ENCODE peak calls at places on chromosomes 6 and 20, in four cellular contexts. One of them, this sample, is unnamed.
A peak's percentile ranks its signal among the peaks of the same experiment; 100 is the strongest.

GRCh38 chr20:45304464-45304999 is 2.1 kb upstream of the RBPJL start:
- DNase-seq in activated CD4-positive, alpha-beta T cell treated with anti-CD3 and anti-CD28 coated beads, Interleukin-2, amount 50 U/mL, for 4 hours: no peak
- DNase-seq in kidney epithelial cell: no peak
- DNase-seq in heart right ventricle: no peak
- DNase-seq in this sample: no peak

GRCh38 chr20:20214757-20215275 is 153.1 kb upstream of the INSM1 start:
- DNase-seq in activated CD4-positive, alpha-beta T cell treated with anti-CD3 and anti-CD28 coated beads, Interleukin-2, amount 50 U/mL, for 4 hours: no peak
- DNase-seq in kidney epithelial cell: no peak
- DNase-seq in heart right ventricle: no peak
- DNase-seq in this sample: no peak

GRCh38 chr20:51174536-51174935 is 151.6 kb upstream of the KCNG1 start:
- DNase-seq in activated CD4-positive, alpha-beta T cell treated with anti-CD3 and anti-CD28 coated beads, Interleukin-2, amount 50 U/mL, for 4 hours: no peak
- DNase-seq in kidney epithelial cell: no peak
- DNase-seq in heart right ventricle: no peak
- DNase-seq in this sample: peak; percentile 20

GRCh38 chr20:38751360-38751976 is 3.2 kb downstream of the ACTR5 start:
- DNase-seq in activated CD4-positive, alpha-beta T cell treated with anti-CD3 and anti-CD28 coated beads, Interleukin-2, amount 50 U/mL, for 4 hours: no peak
- DNase-seq in kidney epithelial cell: no peak
- DNase-seq in heart right ventricle: no peak
- DNase-seq in this sample: peak; percentile 48

GRCh38 chr6:48563426-48563825 is 452.4 kb upstream of the PTCHD4 start:
- DNase-seq in activated CD4-positive, alpha-beta T cell treated with anti-CD3 and anti-CD28 coated beads, Interleukin-2, amount 50 U/mL, for 4 hours: no peak
- DNase-seq in kidney epithelial cell: no peak
- DNase-seq in heart right ventricle: no peak
- DNase-seq in this sample: no peak

GRCh38 chr20:7106910-7107309 is 339.4 kb downstream of the BMP2 start:
- DNase-seq in activated CD4-positive, alpha-beta T cell treated with anti-CD3 and anti-CD28 coated beads, Interleukin-2, amount 50 U/mL, for 4 hours: no peak
- DNase-seq in kidney epithelial cell: no peak
- DNase-seq in heart right ventricle: no peak
- DNase-seq in this sample: no peak

GRCh38 chr6:138410972-138411667 is 7.1 kb downstream of the HEBP2 start:
- DNase-seq in activated CD4-positive, alpha-beta T cell treated with anti-CD3 and anti-CD28 coated beads, Interleukin-2, amount 50 U/mL, for 4 hours: no peak
- DNase-seq in kidney epithelial cell: peak; percentile 56
- DNase-seq in heart right ventricle: no peak
- DNase-seq in this sample: no peak

GRCh38 chr6:113457751-113458150 is 399.4 kb upstream of the MARCKS start:
- DNase-seq in activated CD4-positive, alpha-beta T cell treated with anti-CD3 and anti-CD28 coated beads, Interleukin-2, amount 50 U/mL, for 4 hours: no peak
- DNase-seq in kidney epithelial cell: no peak
- DNase-seq in heart right ventricle: no peak
- DNase-seq in this sample: no peak

GRCh38 chr6:150002710-150003109 is 22.6 kb downstream of the RAET1L start:
- DNase-seq in activated CD4-positive, alpha-beta T cell treated with anti-CD3 and anti-CD28 coated beads, Interleukin-2, amount 50 U/mL, for 4 hours: no peak
- DNase-seq in kidney epithelial cell: no peak
- DNase-seq in heart right ventricle: no peak
- DNase-seq in this sample: no peak

GRCh38 chr6:31927242-31927867 is at the start of gene C2:
- DNase-seq in activated CD4-positive, alpha-beta T cell treated with anti-CD3 and anti-CD28 coated beads, Interleukin-2, amount 50 U/mL, for 4 hours: no peak
- DNase-seq in kidney epithelial cell: no peak
- DNase-seq in heart right ventricle: no peak
- DNase-seq in this sample: no peak

GRCh38 chr6:164007881-164008280 is 593.4 kb downstream of the QKI start:
- DNase-seq in activated CD4-positive, alpha-beta T cell treated with anti-CD3 and anti-CD28 coated beads, Interleukin-2, amount 50 U/mL, for 4 hours: no peak
- DNase-seq in kidney epithelial cell: no peak
- DNase-seq in heart right ventricle: no peak
- DNase-seq in this sample: no peak

GRCh38 chr6:24477070-24477469 is 12.3 kb downstream of the GPLD1 start:
- DNase-seq in activated CD4-positive, alpha-beta T cell treated with anti-CD3 and anti-CD28 coated beads, Interleukin-2, amount 50 U/mL, for 4 hours: no peak
- DNase-seq in kidney epithelial cell: no peak
- DNase-seq in heart right ventricle: no peak
- DNase-seq in this sample: no peak

GRCh38 chr6:30840922-30841643 is 43.2 kb upstream of the DDR1 start:
- DNase-seq in activated CD4-positive, alpha-beta T cell treated with anti-CD3 and anti-CD28 coated beads, Interleukin-2, amount 50 U/mL, for 4 hours: no peak
- DNase-seq in kidney epithelial cell: no peak
- DNase-seq in heart right ventricle: no peak
- DNase-seq in this sample: no peak

GRCh38 chr6:6788394-6789020 is 200.0 kb downstream of the LY86 start:
- DNase-seq in activated CD4-positive, alpha-beta T cell treated with anti-CD3 and anti-CD28 coated beads, Interleukin-2, amount 50 U/mL, for 4 hours: no peak
- DNase-seq in kidney epithelial cell: no peak
- DNase-seq in heart right ventricle: no peak
- DNase-seq in this sample: no peak

GRCh38 chr6:106163966-106164877 is 78.1 kb downstream of the PRDM1 start:
- DNase-seq in activated CD4-positive, alpha-beta T cell treated with anti-CD3 and anti-CD28 coated beads, Interleukin-2, amount 50 U/mL, for 4 hours: peak; percentile 29
- DNase-seq in kidney epithelial cell: no peak
- DNase-seq in heart right ventricle: no peak
- DNase-seq in this sample: peak; percentile 53

GRCh38 chr20:58117944-58118343 is 110.5 kb downstream of the ANKRD60 start:
- DNase-seq in activated CD4-positive, alpha-beta T cell treated with anti-CD3 and anti-CD28 coated beads, Interleukin-2, amount 50 U/mL, for 4 hours: no peak
- DNase-seq in kidney epithelial cell: no peak
- DNase-seq in heart right ventricle: no peak
- DNase-seq in this sample: no peak

GRCh38 chr6:170114956-170115855 is 175.7 kb downstream of the DLL1 start:
- DNase-seq in activated CD4-positive, alpha-beta T cell treated with anti-CD3 and anti-CD28 coated beads, Interleukin-2, amount 50 U/mL, for 4 hours: no peak
- DNase-seq in kidney epithelial cell: no peak
- DNase-seq in heart right ventricle: no peak
- DNase-seq in this sample: peak; percentile 83

GRCh38 chr6:149024361-149024760 is 277.5 kb downstream of the UST start:
- DNase-seq in activated CD4-positive, alpha-beta T cell treated with anti-CD3 and anti-CD28 coated beads, Interleukin-2, amount 50 U/mL, for 4 hours: no peak
- DNase-seq in kidney epithelial cell: no peak
- DNase-seq in heart right ventricle: no peak
- DNase-seq in this sample: no peak

GRCh38 chr6:27188885-27189418 is 58.5 kb upstream of the PRSS16 start:
- DNase-seq in activated CD4-positive, alpha-beta T cell treated with anti-CD3 and anti-CD28 coated beads, Interleukin-2, amount 50 U/mL, for 4 hours: peak; percentile 46
- DNase-seq in kidney epithelial cell: no peak
- DNase-seq in heart right ventricle: no peak
- DNase-seq in this sample: no peak

GRCh38 chr6:149224399-149224798 is 93.1 kb upstream of the TAB2 start:
- DNase-seq in activated CD4-positive, alpha-beta T cell treated with anti-CD3 and anti-CD28 coated beads, Interleukin-2, amount 50 U/mL, for 4 hours: no peak
- DNase-seq in kidney epithelial cell: no peak
- DNase-seq in heart right ventricle: no peak
- DNase-seq in this sample: no peak

GRCh38 chr6:137690721-137691120 is 176.3 kb upstream of the TNFAIP3 start:
- DNase-seq in activated CD4-positive, alpha-beta T cell treated with anti-CD3 and anti-CD28 coated beads, Interleukin-2, amount 50 U/mL, for 4 hours: no peak
- DNase-seq in kidney epithelial cell: no peak
- DNase-seq in heart right ventricle: no peak
- DNase-seq in this sample: no peak

GRCh38 chr6:26087284-26088115 is at the start of gene HFE:
- DNase-seq in activated CD4-positive, alpha-beta T cell treated with anti-CD3 and anti-CD28 coated beads, Interleukin-2, amount 50 U/mL, for 4 hours: peak; percentile 16
- DNase-seq in kidney epithelial cell: no peak
- DNase-seq in heart right ventricle: peak; percentile 61
- DNase-seq in this sample: peak; percentile 90

GRCh38 chr6:147504848-147505247 is 3.6 kb upstream of the SAMD5 start:
- DNase-seq in activated CD4-positive, alpha-beta T cell treated with anti-CD3 and anti-CD28 coated beads, Interleukin-2, amount 50 U/mL, for 4 hours: no peak
- DNase-seq in kidney epithelial cell: no peak
- DNase-seq in heart right ventricle: no peak
- DNase-seq in this sample: no peak

GRCh38 chr20:36183155-36183944 is 28.8 kb downstream of the EPB41L1 start:
- DNase-seq in activated CD4-positive, alpha-beta T cell treated with anti-CD3 and anti-CD28 coated beads, Interleukin-2, amount 50 U/mL, for 4 hours: no peak
- DNase-seq in kidney epithelial cell: no peak
- DNase-seq in heart right ventricle: no peak
- DNase-seq in this sample: no peak

This sample was measured in lower leg skin.